ENCODE peak calls at places on chromosomes 16 and 17, in seven cellular contexts. X is AG04450, J is cardiac muscle cell, B is upper lobe of right lung, F is esophagus squamous epithelium, N is GM06990, G is tibial artery. D is an unnamed sample. For H3K27me3, the result is how much of the 10 kb centered on the place peaks cover.

GRCh38 chr17:50213026-50214015 is 11.9 kb upstream of the COL1A1 start:
- DNase-seq in X (no peak), J (no peak), B (no peak), F (no peak), N (no peak), G (no peak), D (no peak)

GRCh38 chr17:8954339-8954738 is 11.2 kb downstream of the PIK3R5 start:
- DNase-seq in X (no peak), J (no peak), B (peak), F (peak), N (peak), G (peak), D (no peak)

GRCh38 chr16:29805232-29806095 is 865 bp upstream of the MAZ start:
- DNase-seq in X (peak), J (peak), B (peak), F (peak), N (peak), G (peak), D (no peak)

GRCh38 chr16:1950559-1950958 is 3.9 kb downstream of the RPL3L start:
- DNase-seq in X (no peak), J (no peak), B (no peak), F (no peak), N (no peak), G (peak), D (no peak)

GRCh38 chr17:69466905-69467630 is 52.6 kb downstream of the MAP2K6 start:
- DNase-seq in X (no peak), J (peak), B (no peak), F (no peak), N (no peak), G (no peak), D (peak)

GRCh38 chr17:33038740-33039139 is 47.1 kb downstream of the SPACA3 start:
- DNase-seq in X (no peak), J (peak), B (no peak), F (no peak), N (no peak), G (no peak), D (no peak)

GRCh38 chr16:474420-475122 is 49.1 kb downstream of the RAB11FIP3 start:
- DNase-seq in X (no peak), J (peak), B (no peak), F (no peak), N (no peak), G (no peak), D (no peak)

GRCh38 chr16:28301620-28302019 is 9.3 kb downstream of the SBK1 start:
- DNase-seq in X (no peak), J (no peak), B (no peak), F (no peak), N (no peak), G (no peak), D (no peak)

GRCh38 chr17:41308918-41309359 is at the start of gene KRTAP16-1:
- DNase-seq in X (no peak), J (no peak), B (no peak), F (no peak), N (no peak), G (no peak), D (no peak)

GRCh38 chr16:80993293-80993691 is 13.4 kb downstream of the CMC2 start:
- DNase-seq in X (peak), J (peak), B (no peak), F (no peak), N (no peak), G (no peak), D (peak)

GRCh38 chr17:17533901-17534441 is 37.8 kb upstream of the RASD1 start:
- DNase-seq in X (no peak), J (no peak), B (no peak), F (no peak), N (no peak), G (no peak), D (no peak)

GRCh38 chr16:17070882-17071592 is 399.7 kb downstream of the XYLT1 start:
- DNase-seq in X (no peak), J (no peak), B (peak), F (peak), N (peak), G (no peak), D (no peak)

GRCh38 chr17:80860703-80861359 is 130.8 kb upstream of the CHMP6 start:
- DNase-seq in X (no peak), J (no peak), B (no peak), F (no peak), N (no peak), G (no peak), D (no peak)

GRCh38 chr17:83062011-83062817 is 17.2 kb upstream of the METRNL start:
- DNase-seq in X (no peak), J (no peak), B (peak), F (no peak), N (no peak), G (peak), D (no peak)

GRCh38 chr16:11665071-11665491 is 3.2 kb upstream of the SNN start:
- DNase-seq in X (no peak), J (no peak), B (no peak), F (no peak), N (peak), G (peak), D (no peak)

GRCh38 chr16:20064520-20064919 is 9.2 kb downstream of the GPR139 start:
- DNase-seq in X (no peak), J (no peak), B (no peak), F (no peak), N (no peak), G (no peak), D (no peak)

GRCh38 chr17:60372790-60373483 is 19.0 kb downstream of the USP32 start:
- DNase-seq in X (no peak), J (peak), B (no peak), F (no peak), N (no peak), G (no peak), D (peak)

GRCh38 chr16:11893571-11893970 is 22.2 kb downstream of the GSPT1 start:
- DNase-seq in X (no peak), J (no peak), B (no peak), F (no peak), N (no peak), G (no peak), D (no peak)

GRCh38 chr17:31696184-31696602 is 162.9 kb downstream of the COPRS start:
- DNase-seq in X (peak), J (peak), B (peak), F (no peak), N (no peak), G (peak), D (no peak)

GRCh38 chr16:5006348-5007193 is 27.2 kb downstream of the NAGPA start:
- DNase-seq in X (no peak), J (no peak), B (no peak), F (no peak), N (no peak), G (no peak), D (no peak)

GRCh38 chr16:64365448-64365858 is 756.4 kb downstream of the CDH11 start:
- DNase-seq in X (no peak), J (no peak), B (no peak), F (no peak), N (no peak), G (no peak), D (no peak)

GRCh38 chr17:60315650-60316049 is 76.3 kb downstream of the USP32 start:
- DNase-seq in X (no peak), J (no peak), B (no peak), F (no peak), N (no peak), G (no peak), D (no peak)

GRCh38 chr17:49914664-49915063 is 54.3 kb upstream of the DLX4 start:
- DNase-seq in X (no peak), J (no peak), B (no peak), F (no peak), N (no peak), G (no peak), D (no peak)

GRCh38 chr17:13646411-13646810 is 44.7 kb upstream of the HS3ST3A1 start:
- DNase-seq in X (no peak), J (no peak), B (no peak), F (no peak), N (no peak), G (no peak), D (no peak)

GRCh38 chr16:23420011-23420410 is 33.0 kb downstream of the COG7 start:
- DNase-seq in X (no peak), J (peak), B (no peak), F (no peak), N (no peak), G (no peak), D (no peak)

GRCh38 chr17:34715504-34715903 is 136.1 kb downstream of the TMEM132E start:
- DNase-seq in X (no peak), J (no peak), B (no peak), F (no peak), N (no peak), G (no peak), D (no peak)

GRCh38 chr17:72254808-72255449 is 134.1 kb downstream of the SOX9 start:
- DNase-seq in X (no peak), J (no peak), B (no peak), F (no peak), N (no peak), G (no peak), D (no peak)

GRCh38 chr17:79757140-79757745 is 20.7 kb upstream of the CBX2 start:
- DNase-seq in X (no peak), J (no peak), B (peak), F (no peak), N (no peak), G (no peak), D (no peak)

GRCh38 chr16:46828292-46828691 is 2.7 kb downstream of the C16orf87 start:
- DNase-seq in X (no peak), J (no peak), B (no peak), F (no peak), N (no peak), G (no peak), D (no peak)

GRCh38 chr17:67353929-67354557 is 12.3 kb downstream of the PSMD12 start:
- DNase-seq in X (no peak), J (no peak), B (no peak), F (no peak), N (no peak), G (no peak), D (no peak)

GRCh38 chr17:60159479-60159866 is 9.7 kb downstream of the CA4 start:
- DNase-seq in X (no peak), J (no peak), B (no peak), F (no peak), N (no peak), G (peak), D (no peak)

GRCh38 chr17:885971-886571 is 93.5 kb downstream of the NXN start:
- DNase-seq in X (no peak), J (no peak), B (no peak), F (no peak), N (no peak), G (peak), D (no peak)

GRCh38 chr16:4101421-4102275 is 14.6 kb downstream of the ADCY9 start:
- DNase-seq in X (no peak), J (peak), B (no peak), F (no peak), N (no peak), G (peak), D (no peak)

GRCh38 chr17:975321-975982 is 4.1 kb downstream of the NXN start:
- DNase-seq in X (no peak), J (no peak), B (no peak), F (no peak), N (no peak), G (no peak), D (no peak)

GRCh38 chr17:28497931-28498330 is 8.2 kb upstream of the FOXN1 start:
- DNase-seq in X (no peak), J (no peak), B (no peak), F (no peak), N (no peak), G (no peak), D (no peak)

GRCh38 chr16:84821728-84822676 is 2.2 kb downstream of the CRISPLD2 start:
- DNase-seq in X (no peak), J (peak), B (no peak), F (no peak), N (no peak), G (no peak), D (no peak)

GRCh38 chr16:5466551-5466950 is 369.0 kb upstream of the EEF2KMT start:
- DNase-seq in X (no peak), J (no peak), B (no peak), F (no peak), N (no peak), G (no peak), D (no peak)

GRCh38 chr17:45006927-45007461 is 38.9 kb upstream of the C1QL1 start:
- DNase-seq in X (no peak), J (no peak), B (no peak), F (no peak), N (no peak), G (no peak), D (no peak)
- TF ChIP-seq CTCF in X (no peak), J (no peak), B (no peak), F (no peak), N (no peak), G (no peak), D (no peak)

GRCh38 chr17:47404006-47404405 is 80.3 kb downstream of the EFCAB13 start:
- DNase-seq in X (no peak), J (peak), B (no peak), F (no peak), N (no peak), G (no peak), D (no peak)
- H3K27me3 ChIP-seq in X (under half), J (under half), B (under half), F (under half), N (under half), G (under half), D (under half)

GRCh38 chr17:75246404-75246803 is 15.0 kb downstream of the GGA3 start:
- DNase-seq in X (no peak), J (no peak), B (no peak), F (no peak), N (no peak), G (no peak), D (no peak)

GRCh38 chr17:75252039-75252816 is 9.2 kb downstream of the GGA3 start:
- DNase-seq in X (no peak), J (no peak), B (no peak), F (no peak), N (no peak), G (no peak), D (no peak)

GRCh38 chr17:75249564-75249963 is 11.8 kb downstream of the GGA3 start:
- DNase-seq in X (no peak), J (no peak), B (no peak), F (no peak), N (no peak), G (no peak), D (no peak)

GRCh38 chr17:75245011-75245410 is 16.4 kb downstream of the GGA3 start:
- DNase-seq in X (no peak), J (no peak), B (no peak), F (no peak), N (no peak), G (no peak), D (no peak)

DNA sequence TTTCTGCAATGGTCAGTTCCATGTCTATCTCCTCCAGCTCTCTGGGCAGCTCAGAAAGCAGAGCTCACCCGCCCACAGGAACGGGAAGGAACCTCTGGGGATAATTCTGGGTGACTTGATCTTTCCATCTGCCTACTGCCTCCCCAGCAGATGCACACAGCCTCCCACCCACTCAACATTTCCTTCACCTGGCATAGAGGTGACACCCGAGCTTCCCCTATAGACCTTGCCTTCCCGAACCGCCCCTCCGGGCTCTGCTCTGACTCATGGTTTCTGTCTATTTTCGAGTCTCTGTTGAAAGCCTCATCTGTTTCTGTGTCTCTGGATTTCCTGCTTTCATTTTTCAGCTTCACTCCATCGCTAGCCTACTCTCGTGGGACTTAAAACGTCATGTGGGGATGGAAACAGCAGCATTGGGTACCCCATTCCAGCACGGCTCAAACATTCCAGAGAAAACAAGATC is 11.4 kb downstream of the GGA3 start:
- DNase-seq in X (no peak), J (peak), B (no peak), F (no peak), N (peak), G (no peak), D (no peak)
- H3K4me3 ChIP-seq in X (no peak), J (no peak), B (no peak), F (peak), N (peak), G (peak), D (no peak)

DNA sequence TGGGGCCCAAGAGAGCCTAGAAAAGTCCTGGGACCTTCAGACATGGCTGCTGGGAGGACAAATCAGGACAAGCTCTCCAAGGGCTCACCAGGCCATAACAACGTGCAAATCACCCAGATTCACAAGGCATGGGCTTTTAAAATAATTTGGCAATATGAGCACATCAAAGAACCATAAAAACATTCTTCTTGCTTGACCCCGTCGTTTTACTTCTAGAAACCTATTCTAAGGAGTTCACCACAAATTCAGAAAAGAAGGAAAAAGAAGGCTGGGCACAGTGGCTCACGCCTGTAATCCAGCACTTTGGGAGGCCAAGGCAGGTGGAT is 12.1 kb upstream of the MT3 start:
- DNase-seq in X (no peak), J (no peak), B (no peak), F (no peak), N (no peak), G (no peak), D (no peak)
- TF ChIP-seq CTCF in X (no peak), J (no peak), B (no peak), F (no peak), N (no peak), G (peak), D (no peak)

GRCh38 chr16:2962334-2963073 is 1.6 kb upstream of the KREMEN2 start:
- DNase-seq in X (no peak), J (no peak), B (no peak), F (no peak), N (no peak), G (no peak), D (no peak)
- H3K27me3 ChIP-seq in X (under half), J (under half), B (half or more), F (under half), N (under half), G (half or more), D (under half)

DNA sequence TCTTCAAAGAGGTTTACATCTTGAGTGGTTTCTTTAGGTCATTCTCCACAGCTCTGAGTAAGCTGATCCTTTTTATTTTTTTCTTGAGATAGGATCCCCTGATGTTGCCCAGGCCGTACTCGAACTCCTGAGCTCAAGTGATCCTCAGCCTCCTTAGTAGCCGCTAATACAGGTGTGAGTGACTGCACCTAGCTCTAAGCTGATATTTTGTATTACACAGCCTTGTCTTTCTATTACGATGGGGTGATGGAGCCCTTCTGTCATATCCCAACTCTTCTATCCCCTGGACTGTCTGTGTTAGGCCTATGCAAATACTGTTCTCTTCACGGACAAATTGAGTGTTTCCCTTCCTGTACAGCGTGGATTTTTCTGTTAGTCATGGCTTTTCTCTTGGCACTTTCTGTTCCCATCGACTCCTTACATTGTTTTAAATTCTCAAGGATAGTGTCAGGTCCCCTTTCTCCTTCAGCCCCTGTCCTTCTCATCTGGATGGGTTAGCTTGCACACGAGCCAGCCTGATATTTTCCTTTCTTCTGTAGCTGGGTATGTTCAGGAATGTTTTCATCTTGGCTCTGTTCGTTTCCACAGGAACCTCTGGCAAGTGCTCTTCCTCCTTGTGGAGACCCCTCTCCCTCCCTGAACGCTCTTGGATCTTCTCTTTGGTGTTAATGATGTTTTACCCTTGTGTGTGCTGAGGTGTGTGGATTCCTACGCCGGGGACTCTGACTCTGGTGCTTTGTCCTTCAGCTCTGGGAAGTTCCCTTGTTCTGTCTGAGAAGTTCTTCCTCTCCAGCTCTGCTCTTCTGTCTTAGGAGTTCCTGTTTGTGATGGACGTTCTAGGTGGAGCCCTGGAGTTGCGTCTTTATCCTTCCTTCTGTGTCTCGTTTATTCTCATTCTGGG is 2.3 kb downstream of the BANP start:
- DNase-seq in X (no peak), J (no peak), B (no peak), F (no peak), N (no peak), G (no peak), D (no peak)
- H3K4me3 ChIP-seq in X (no peak), J (no peak), B (peak), F (no peak), N (no peak), G (no peak), D (no peak)

DNA sequence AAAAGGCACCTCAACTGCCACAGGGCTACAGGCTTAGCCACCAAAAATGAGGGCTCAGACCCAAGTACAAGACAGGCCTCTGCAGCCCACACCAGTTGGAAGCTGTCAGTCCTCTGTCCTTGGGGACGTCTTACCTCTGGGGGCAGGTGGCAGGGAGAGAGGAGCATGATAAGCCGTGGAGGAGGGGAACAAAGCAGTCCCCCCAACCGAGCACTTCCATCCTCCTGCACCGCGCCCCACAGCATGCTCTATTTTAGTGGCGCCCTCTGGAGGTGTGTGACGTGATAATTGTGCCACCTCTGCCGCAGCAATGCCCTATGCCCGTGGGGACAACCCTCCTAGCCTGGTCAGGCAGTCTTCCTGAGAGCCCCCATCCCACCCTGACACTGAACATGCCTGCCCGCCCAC is 13.6 kb downstream of the G6PC3 start:
- DNase-seq in X (no peak), J (no peak), B (peak), F (no peak), N (no peak), G (no peak), D (no peak)
- TF ChIP-seq CTCF in X (peak), J (peak), B (peak), F (no peak), N (peak), G (no peak), D (peak)

DNA sequence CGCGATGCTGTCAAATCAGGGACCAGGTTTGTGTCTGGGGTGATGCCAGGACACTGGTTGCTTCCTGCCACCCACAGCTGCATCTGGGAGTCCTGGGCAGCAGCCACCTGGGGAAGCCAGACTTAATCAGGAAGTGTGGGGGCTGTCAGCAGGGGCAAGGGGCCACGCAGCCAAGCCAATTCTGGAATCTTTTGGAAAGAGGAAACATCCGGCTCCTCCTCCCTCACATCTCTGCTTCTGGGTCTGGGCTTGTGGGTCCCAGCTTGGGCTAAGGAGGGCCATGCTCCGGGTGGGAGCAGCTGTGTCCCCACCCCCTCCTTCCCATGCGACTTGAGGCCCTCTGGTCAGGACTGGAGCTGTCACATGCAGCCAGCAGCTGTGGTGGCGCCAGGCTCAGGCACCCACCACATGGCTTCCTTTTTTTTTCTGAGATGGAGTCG is 37.0 kb upstream of the CCDC182 start:
- DNase-seq in X (no peak), J (peak), B (no peak), F (no peak), N (no peak), G (no peak), D (no peak)
- H3K27me3 ChIP-seq in X (under half), J (under half), B (under half), F (under half), N (under half), G (under half), D (under half)

GRCh38 chr16:67841198-67841815 is 813 bp upstream of the THAP11 start:
- DNase-seq in X (no peak), J (no peak), B (no peak), F (no peak), N (no peak), G (no peak), D (no peak)
- H3K4me3 ChIP-seq in X (peak), J (peak), B (peak), F (peak), N (no peak), G (peak), D (peak)